ENCODE peak calls at places on chromosome 14, in ten cellular contexts. B, S, N, U, F, A, C, H, T and Z are unnamed samples.

GRCh38 chr14:105299654-105300541 is 903 bp downstream of the BRF1 start:
- DNase-seq in B (peak; percentile 8), S (no peak), N (no peak), U (no peak), F (no peak), A (no peak), C (peak; percentile 71), H (no peak), T (peak; percentile 14), Z (no peak)

GRCh38 chr14:68846466-68846865 is 53.6 kb upstream of the ZFP36L1 start:
- DNase-seq in B (no peak), S (no peak), N (no peak), U (no peak), F (no peak), A (no peak), C (no peak), H (no peak), T (no peak), Z (no peak)

GRCh38 chr14:59175404-59175803 is 13.1 kb upstream of the DAAM1 start:
- DNase-seq in B (no peak), S (no peak), N (no peak), U (no peak), F (no peak), A (no peak), C (no peak), H (no peak), T (no peak), Z (no peak)

GRCh38 chr14:102323102-102323501 is 3.6 kb downstream of the ZNF839 start:
- DNase-seq in B (peak; percentile 60), S (peak; percentile 59), N (peak; percentile 32), U (peak; percentile 65), F (peak; percentile 72), A (peak; percentile 84), C (peak; percentile 96), H (peak; percentile 81), T (peak; percentile 71), Z (no peak)

GRCh38 chr14:102633906-102634595 is 41.6 kb downstream of the RCOR1 start:
- DNase-seq in B (no peak), S (no peak), N (no peak), U (no peak), F (no peak), A (no peak), C (no peak), H (no peak), T (no peak), Z (no peak)

GRCh38 chr14:55754871-55755270 is 174.9 kb downstream of the KTN1 start:
- DNase-seq in B (no peak), S (no peak), N (no peak), U (no peak), F (no peak), A (no peak), C (no peak), H (no peak), T (no peak), Z (no peak)

GRCh38 chr14:43755707-43756106 is 751.4 kb downstream of the FSCB start:
- DNase-seq in B (no peak), S (no peak), N (no peak), U (no peak), F (no peak), A (no peak), C (no peak), H (no peak), T (no peak), Z (no peak)

GRCh38 chr14:61573748-61574513 is 121.4 kb upstream of the HIF1A start:
- DNase-seq in B (peak; percentile 81), S (no peak), N (no peak), U (no peak), F (peak; percentile 93), A (peak; percentile 81), C (peak; percentile 81), H (peak; percentile 73), T (no peak), Z (no peak)

GRCh38 chr14:51716610-51717009 is 64.9 kb downstream of the FRMD6 start:
- DNase-seq in B (peak; percentile 59), S (no peak), N (no peak), U (no peak), F (peak; percentile 48), A (peak; percentile 71), C (peak; percentile 60), H (peak; percentile 52), T (no peak), Z (no peak)

GRCh38 chr14:105852378-105853088 is 326.1 kb downstream of the TMEM121 start:
- DNase-seq in B (no peak), S (no peak), N (no peak), U (no peak), F (no peak), A (no peak), C (no peak), H (no peak), T (no peak), Z (no peak)

GRCh38 chr14:70904376-70904775 is 2.9 kb upstream of the PCNX1 start:
- DNase-seq in B (no peak), S (no peak), N (no peak), U (no peak), F (no peak), A (no peak), C (no peak), H (no peak), T (no peak), Z (no peak)

GRCh38 chr14:22231022-22231421 is 358.0 kb downstream of the DAD1 start:
- DNase-seq in B (no peak), S (no peak), N (no peak), U (no peak), F (no peak), A (no peak), C (no peak), H (no peak), T (no peak), Z (no peak)

GRCh38 chr14:65071544-65071943 is 30.8 kb downstream of the MAX start:
- DNase-seq in B (no peak), S (no peak), N (no peak), U (no peak), F (no peak), A (no peak), C (no peak), H (no peak), T (no peak), Z (no peak)

GRCh38 chr14:65072256-65072655 is 30.1 kb downstream of the MAX start:
- DNase-seq in B (no peak), S (no peak), N (no peak), U (no peak), F (no peak), A (no peak), C (no peak), H (no peak), T (no peak), Z (no peak)

GRCh38 chr14:65074449-65075155 is 27.7 kb downstream of the MAX start:
- DNase-seq in B (no peak), S (no peak), N (no peak), U (no peak), F (no peak), A (no peak), C (no peak), H (no peak), T (peak; percentile 77), Z (no peak)

GRCh38 chr14:65073605-65074201 is 28.6 kb downstream of the MAX start:
- DNase-seq in B (no peak), S (no peak), N (no peak), U (no peak), F (no peak), A (no peak), C (no peak), H (no peak), T (no peak), Z (no peak)

GRCh38 chr14:65072937-65073336 is 29.4 kb downstream of the MAX start:
- DNase-seq in B (no peak), S (no peak), N (no peak), U (no peak), F (no peak), A (no peak), C (no peak), H (no peak), T (no peak), Z (no peak)
- H3K36me3 ChIP-seq in B (peaks cover 22% of the 10 kb centered on the region), S (peaks cover 13% of the 10 kb centered on the region), N (no peaks in the 10 kb centered on the region), U (no peaks in the 10 kb centered on the region), F (peaks cover 22% of the 10 kb centered on the region), A (peaks cover 15% of the 10 kb centered on the region), C (peaks cover 25% of the 10 kb centered on the region), H (peaks cover 43% of the 10 kb centered on the region), T (peaks cover 30% of the 10 kb centered on the region), Z (peaks cover 29% of the 10 kb centered on the region)

GRCh38 chr14:29092121-29092520 is 325.5 kb downstream of the FOXG1 start:
- DNase-seq in B (no peak), S (no peak), N (no peak), U (no peak), F (no peak), A (no peak), C (no peak), H (no peak), T (no peak), Z (no peak)
- H4K20me1 ChIP-seq in B (no peaks in the 10 kb centered on the region), S (no peaks in the 10 kb centered on the region), N (no peaks in the 10 kb centered on the region), U (no peaks in the 10 kb centered on the region), F (no peaks in the 10 kb centered on the region), A (no peaks in the 10 kb centered on the region), C (no peaks in the 10 kb centered on the region), H (no peaks in the 10 kb centered on the region), T (no peaks in the 10 kb centered on the region), Z (no peaks in the 10 kb centered on the region)

DNA sequence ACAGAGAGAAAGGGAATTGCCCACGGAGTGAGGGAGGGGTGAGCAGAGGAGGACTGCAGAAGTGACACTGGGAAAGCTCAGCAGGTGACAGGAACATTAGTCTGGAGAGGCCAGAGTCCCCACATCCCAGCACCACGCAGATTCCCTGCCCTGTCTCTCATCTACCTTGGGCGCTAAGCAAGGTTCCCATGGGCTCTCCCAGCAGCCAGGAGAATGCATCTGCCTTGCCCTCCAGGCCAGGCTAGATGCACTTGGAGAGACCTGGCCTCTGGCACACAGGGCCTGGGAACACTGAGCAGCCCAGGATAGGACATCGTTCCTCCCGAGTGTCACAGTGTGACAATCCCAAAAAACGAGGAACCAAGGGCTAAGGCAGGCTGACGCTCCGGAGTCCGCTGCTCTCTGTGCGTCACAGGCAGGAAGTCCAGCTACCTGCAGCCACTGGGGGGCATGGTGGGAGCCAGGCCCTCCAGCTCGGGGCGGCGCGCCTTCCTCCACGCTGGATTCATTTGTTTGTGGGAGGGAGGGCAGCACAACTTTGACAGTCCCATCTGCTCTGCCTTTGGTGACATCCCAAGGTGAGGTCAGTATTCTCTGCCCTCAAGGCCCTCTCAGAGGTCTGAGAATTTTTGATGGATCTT is 5.4 kb upstream of the NGB start:
- DNase-seq in B (no peak), S (no peak), N (no peak), U (no peak), F (no peak), A (no peak), C (no peak), H (no peak), T (no peak), Z (no peak)
- H3K9ac ChIP-seq in B (no peak overlapping the region), S (no peak overlapping the region), N (no peak overlapping the region), U (no peak overlapping the region), F (no peak overlapping the region), A (no peak overlapping the region), C (no peak overlapping the region), H (no peak overlapping the region), T (no peak overlapping the region), Z (no peak overlapping the region)

DNA sequence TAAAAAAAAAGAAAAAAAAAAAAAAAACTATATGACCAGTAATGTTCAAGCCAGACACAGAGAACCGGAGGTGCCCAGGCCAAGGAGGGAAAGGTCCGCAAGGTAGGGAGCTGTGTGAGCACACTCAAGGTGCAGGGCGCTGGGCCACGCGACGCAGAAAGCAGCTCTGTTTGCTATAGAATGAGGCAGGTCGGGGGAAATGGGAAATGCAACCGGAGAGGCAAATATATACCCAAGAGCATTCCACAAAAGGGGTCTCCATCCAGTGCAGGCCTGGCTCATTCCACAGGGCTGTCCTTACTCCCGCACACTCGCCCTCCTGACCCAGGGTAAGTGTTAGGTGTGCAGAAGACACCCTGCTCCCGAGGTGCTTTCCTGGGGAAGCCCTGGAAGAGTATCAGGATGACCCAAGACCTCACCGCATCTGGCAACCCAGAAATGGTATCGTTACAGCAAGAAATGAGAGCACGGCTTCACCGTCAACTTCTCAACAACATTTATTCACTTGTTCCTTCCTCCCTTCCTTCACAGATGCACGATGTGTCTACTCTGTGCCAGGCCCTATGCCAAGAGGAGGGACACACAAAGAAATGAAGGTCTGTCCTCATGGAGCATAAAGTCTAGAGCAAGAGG is 86.4 kb downstream of the BCL11B start:
- DNase-seq in B (no peak), S (no peak), N (no peak), U (no peak), F (no peak), A (no peak), C (no peak), H (no peak), T (no peak), Z (no peak)
- H3K36me3 ChIP-seq in B (no peaks in the 10 kb centered on the region), S (no peaks in the 10 kb centered on the region), N (no peaks in the 10 kb centered on the region), U (no peaks in the 10 kb centered on the region), F (peaks cover 1% of the 10 kb centered on the region), A (no peaks in the 10 kb centered on the region), C (no peaks in the 10 kb centered on the region), H (no peaks in the 10 kb centered on the region), T (no peaks in the 10 kb centered on the region), Z (peaks cover 5% of the 10 kb centered on the region)